ENCODE peak calls at places on chromosomes 13 and 19, in seven cellular contexts. W, I, S, P, T, Q and M are unnamed samples.

GRCh38 chr13:44471686-44472085 is 98.1 kb downstream of the SERP2 start:
- DNase-seq in W (no peak), I (no peak), S (no peak), P (no peak), T (no peak), Q (no peak), M (no peak)

GRCh38 chr13:75489502-75490263 is 7.7 kb upstream of the TBC1D4 start:
- DNase-seq in W (no peak), I (peak), S (no peak), P (no peak), T (peak), Q (no peak), M (peak)

GRCh38 chr13:113474179-113474578 is 16.3 kb downstream of the DCUN1D2 start:
- DNase-seq in W (no peak), I (peak), S (peak), P (no peak), T (no peak), Q (peak), M (no peak)

GRCh38 chr13:94210826-94211225 is 268.7 kb downstream of the DCT start:
- DNase-seq in W (no peak), I (no peak), S (no peak), P (no peak), T (peak), Q (no peak), M (no peak)

GRCh38 chr13:103055166-103055565 is 11.1 kb downstream of the SLC10A2 start:
- DNase-seq in W (no peak), I (no peak), S (no peak), P (no peak), T (no peak), Q (no peak), M (no peak)

GRCh38 chr19:45471116-45471865 is 3.5 kb downstream of the FOSB start:
- DNase-seq in W (no peak), I (no peak), S (no peak), P (no peak), T (no peak), Q (no peak), M (no peak)

GRCh38 chr13:34943675-34944634 is 1.9 kb downstream of the NBEA start:
- DNase-seq in W (no peak), I (no peak), S (no peak), P (no peak), T (no peak), Q (no peak), M (peak)

GRCh38 chr19:46697142-46697960 is 19.6 kb downstream of the PRKD2 start:
- DNase-seq in W (peak), I (peak), S (peak), P (peak), T (no peak), Q (peak), M (no peak)

GRCh38 chr19:843180-843835 is 2.5 kb downstream of the PRTN3 start:
- DNase-seq in W (no peak), I (no peak), S (no peak), P (peak), T (no peak), Q (no peak), M (no peak)

GRCh38 chr19:28984315-28984714 is 228.6 kb downstream of the UQCRFS1 start:
- DNase-seq in W (no peak), I (no peak), S (no peak), P (no peak), T (no peak), Q (no peak), M (no peak)

GRCh38 chr19:28977826-28978225 is 235.1 kb downstream of the UQCRFS1 start:
- DNase-seq in W (no peak), I (no peak), S (no peak), P (peak), T (no peak), Q (no peak), M (no peak)

GRCh38 chr19:28985201-28985600 is 227.8 kb downstream of the UQCRFS1 start:
- DNase-seq in W (no peak), I (no peak), S (no peak), P (no peak), T (no peak), Q (no peak), M (no peak)

GRCh38 chr19:28981994-28982393 is 231.0 kb downstream of the UQCRFS1 start:
- DNase-seq in W (no peak), I (no peak), S (no peak), P (no peak), T (no peak), Q (no peak), M (no peak)

GRCh38 chr19:28980236-28980868 is 232.6 kb downstream of the UQCRFS1 start:
- DNase-seq in W (no peak), I (no peak), S (no peak), P (no peak), T (no peak), Q (no peak), M (no peak)
- TF ChIP-seq CTCF in W (no peak), I (no peak), S (peak), P (peak), T (no peak), Q (no peak), M (no peak)

GRCh38 chr13:68810660-68811059 is 1297.0 kb upstream of the ATXN8OS start:
- DNase-seq in W (no peak), I (no peak), S (no peak), P (no peak), T (no peak), Q (no peak), M (no peak)
- TF ChIP-seq CTCF in W (no peak), I (no peak), S (no peak), P (no peak), T (no peak), Q (no peak), M (no peak)

GRCh38 chr13:51599444-51600176 is 15.3 kb downstream of the WDFY2 start:
- DNase-seq in W (no peak), I (no peak), S (no peak), P (no peak), T (no peak), Q (no peak), M (no peak)
- TF ChIP-seq CTCF in W (no peak), I (no peak), S (no peak), P (no peak), T (no peak), Q (no peak), M (no peak)

GRCh38 chr19:57615346-57615745 is 1.3 kb downstream of the ZNF134 start:
- DNase-seq in W (no peak), I (no peak), S (no peak), P (no peak), T (no peak), Q (no peak), M (no peak)

GRCh38 chr19:57611113-57611512 is 2.9 kb upstream of the ZNF134 start:
- DNase-seq in W (no peak), I (no peak), S (no peak), P (no peak), T (no peak), Q (no peak), M (no peak)

GRCh38 chr19:57613941-57614743 is at the start of gene ZNF134:
- DNase-seq in W (peak), I (peak), S (peak), P (peak), T (peak), Q (peak), M (peak)
- TF ChIP-seq CTCF in W (no peak), I (peak), S (peak), P (no peak), T (no peak), Q (no peak), M (no peak)

GRCh38 chr19:37886571-37886970 is 19.8 kb downstream of the WDR87 start:
- DNase-seq in W (no peak), I (no peak), S (no peak), P (no peak), T (no peak), Q (no peak), M (no peak)

GRCh38 chr19:37885392-37885791 is 21.0 kb downstream of the WDR87 start:
- DNase-seq in W (no peak), I (no peak), S (no peak), P (no peak), T (no peak), Q (no peak), M (no peak)
- TF ChIP-seq CTCF in W (no peak), I (no peak), S (no peak), P (no peak), T (no peak), Q (no peak), M (no peak)

GRCh38 chr19:41887711-41888382 is 4.9 kb downstream of the ARHGEF1 start:
- DNase-seq in W (no peak), I (peak), S (no peak), P (peak), T (peak), Q (no peak), M (peak)
- TF ChIP-seq CTCF in W (no peak), I (no peak), S (no peak), P (no peak), T (peak), Q (no peak), M (peak)

DNA sequence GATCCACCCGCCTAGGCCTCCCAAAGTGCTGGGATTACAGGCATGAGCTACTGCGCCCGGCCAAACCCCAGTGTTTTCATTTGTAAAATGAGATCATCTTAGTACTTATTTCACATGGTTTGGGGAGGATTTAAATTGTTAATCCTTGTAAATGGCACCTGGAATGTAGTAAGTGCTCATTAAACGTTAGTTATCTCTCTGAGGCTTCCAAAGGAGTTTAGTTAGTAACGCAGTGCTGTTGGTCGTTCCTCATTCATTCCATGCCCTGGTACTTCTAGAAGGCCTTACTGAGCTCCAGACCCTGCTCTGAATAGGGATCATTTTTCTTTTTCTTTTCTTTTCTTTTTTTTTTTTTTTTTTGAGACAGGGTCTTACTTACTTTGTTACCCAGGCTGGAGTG is 5.2 kb downstream of the CPT1C start:
- DNase-seq in W (no peak), I (no peak), S (no peak), P (no peak), T (no peak), Q (no peak), M (no peak)
- TF ChIP-seq CTCF in W (no peak), I (no peak), S (no peak), P (no peak), T (no peak), Q (no peak), M (no peak)

GRCh38 chr19:36030264-36031148 is 2.2 kb downstream of the CLIP3 start:
- DNase-seq in W (no peak), I (no peak), S (no peak), P (no peak), T (no peak), Q (no peak), M (no peak)
- TF ChIP-seq CTCF in W (no peak), I (no peak), S (no peak), P (no peak), T (no peak), Q (no peak), M (no peak)

GRCh38 chr19:29201849-29202248 is 11.1 kb downstream of the UQCRFS1 start:
- DNase-seq in W (no peak), I (no peak), S (no peak), P (no peak), T (no peak), Q (no peak), M (no peak)
- TF ChIP-seq CTCF in W (no peak), I (no peak), S (no peak), P (no peak), T (no peak), Q (no peak), M (no peak)